ENCODE peak calls at places on chromosomes 7 and 10, in ten cellular contexts. Z is neural progenitor cell, M is cardiac muscle cell, B is colonic mucosa, J is pancreas, K is thoracic aorta, G is suprapubic skin, Y is IMR-90, S is esophagus squamous epithelium, O is body of pancreas. H is an unnamed sample.

GRCh38 chr10:6382081-6382480 is 179.3 kb downstream of the PFKFB3 start:
- DNase-seq in M (no peak), J (no peak), Y (peak; percentile 74), B (no peak), O (no peak), K (no peak), G (no peak), Z (no peak), S (no peak), H (no peak)

GRCh38 chr10:130193493-130194193 is 57.5 kb downstream of the GLRX3 start:
- DNase-seq in S (no peak), Z (no peak), B (no peak), O (no peak), K (no peak), M (no peak), J (no peak), Y (peak; percentile 7), G (no peak), H (no peak)

GRCh38 chr7:142405122-142405765 is 147.4 kb upstream of the PRSS58 start:
- DNase-seq in O (no peak), J (no peak), Z (no peak), K (no peak), Y (peak; percentile 64), G (no peak), M (no peak), S (no peak), B (no peak), H (no peak)

GRCh38 chr7:157552295-157552993 is 215.6 kb downstream of the DNAJB6 start:
- DNase-seq in O (no peak), Y (no peak), G (peak; percentile 45), K (no peak), Z (no peak), S (no peak), J (no peak), M (no peak), B (no peak), H (no peak)

GRCh38 chr10:127307338-127307737 is 110.9 kb upstream of the INSYN2A start:
- DNase-seq in S (no peak), M (no peak), K (no peak), Y (no peak), B (no peak), Z (no peak), O (no peak), J (no peak), G (no peak), H (no peak)

GRCh38 chr10:73798087-73798486 is 12.7 kb downstream of the ZSWIM8 start:
- DNase-seq in M (no peak), O (no peak), Z (no peak), B (no peak), S (no peak), Y (no peak), K (no peak), J (no peak), G (no peak), H (no peak)

GRCh38 chr10:73941300-73941699 is 30.4 kb downstream of the PLAU start:
- DNase-seq in O (no peak), B (no peak), Y (no peak), K (no peak), M (no peak), S (no peak), J (no peak), Z (no peak), G (no peak), H (no peak)

GRCh38 chr10:7117177-7117799 is 293.5 kb downstream of the SFMBT2 start:
- DNase-seq in K (no peak), B (no peak), O (no peak), S (no peak), J (no peak), Z (no peak), G (no peak), M (no peak), Y (no peak), H (no peak)

GRCh38 chr10:114151486-114151885 is 22.5 kb downstream of the CCDC186 start:
- DNase-seq in G (no peak), J (no peak), S (no peak), M (no peak), B (no peak), Y (peak; percentile 92), O (no peak), Z (no peak), K (no peak), H (no peak)

GRCh38 chr10:101879456-101880189 is 36.0 kb upstream of the KCNIP2 start:
- DNase-seq in G (no peak), B (no peak), M (no peak), S (no peak), J (no peak), Y (peak; percentile 97), O (no peak), Z (no peak), K (no peak), H (no peak)

GRCh38 chr7:139271718-139272619 is 40.9 kb downstream of the UBN2 start:
- DNase-seq in B (no peak), S (no peak), O (no peak), K (no peak), G (no peak), Y (no peak), M (no peak), Z (no peak), J (no peak), H (peak; percentile 22)

DNA sequence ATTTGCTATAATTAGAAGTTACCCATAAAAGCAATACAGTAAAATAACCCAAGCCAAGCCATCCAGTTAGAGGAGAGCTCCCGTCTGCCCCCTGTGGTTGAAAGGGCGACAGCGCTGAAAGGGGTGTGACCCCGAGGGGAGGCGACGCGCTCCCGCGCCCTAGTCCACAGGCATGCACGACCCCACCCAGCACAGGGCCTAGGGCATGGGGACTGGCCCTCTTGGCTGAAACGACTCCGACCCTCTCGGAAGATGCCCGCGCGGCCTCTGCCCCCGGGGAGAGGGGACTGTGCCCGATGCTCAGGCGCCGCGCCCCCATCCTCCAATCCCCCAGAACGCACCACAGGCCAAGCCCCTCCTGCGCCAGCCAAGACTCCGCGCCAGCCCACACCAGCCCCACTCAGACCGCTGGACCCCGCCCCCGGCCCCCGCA is 64.0 kb downstream of the CSGALNACT2 start:
- DNase-seq in J (peak; percentile 26), G (peak; percentile 64), K (no peak), B (peak; percentile 44), M (peak; percentile 51), Z (peak; percentile 75), O (peak; percentile 27), S (no peak), Y (no peak), H (no peak)
- TF ChIP-seq CTCF in J (no peak), G (peak; percentile 55), K (peak; percentile 31), B (peak; percentile 43), M (peak; percentile 77), Z (peak; percentile 71), O (no peak), S (no peak), Y (peak; percentile 47), H (peak; percentile 45)

GRCh38 chr10:99984201-99984600 is 25.5 kb downstream of the DNMBP start:
- DNase-seq in G (no peak), Z (no peak), Y (peak; percentile 68), B (no peak), K (no peak), O (no peak), S (no peak), J (no peak), M (no peak), H (no peak)

GRCh38 chr10:99982728-99983127 is 27.0 kb downstream of the DNMBP start:
- DNase-seq in B (no peak), J (no peak), O (no peak), G (no peak), Z (no peak), Y (no peak), K (no peak), M (no peak), S (no peak), H (no peak)

GRCh38 chr10:99983280-99983988 is 26.3 kb downstream of the DNMBP start:
- DNase-seq in J (no peak), Y (peak; percentile 79), O (no peak), G (peak; percentile 72), Z (no peak), B (no peak), S (no peak), M (no peak), K (no peak), H (no peak)

GRCh38 chr10:99979066-99979685 is 30.6 kb downstream of the DNMBP start:
- DNase-seq in Z (peak; percentile 51), K (no peak), J (no peak), B (no peak), G (no peak), O (no peak), M (no peak), Y (no peak), S (no peak), H (no peak)

DNA sequence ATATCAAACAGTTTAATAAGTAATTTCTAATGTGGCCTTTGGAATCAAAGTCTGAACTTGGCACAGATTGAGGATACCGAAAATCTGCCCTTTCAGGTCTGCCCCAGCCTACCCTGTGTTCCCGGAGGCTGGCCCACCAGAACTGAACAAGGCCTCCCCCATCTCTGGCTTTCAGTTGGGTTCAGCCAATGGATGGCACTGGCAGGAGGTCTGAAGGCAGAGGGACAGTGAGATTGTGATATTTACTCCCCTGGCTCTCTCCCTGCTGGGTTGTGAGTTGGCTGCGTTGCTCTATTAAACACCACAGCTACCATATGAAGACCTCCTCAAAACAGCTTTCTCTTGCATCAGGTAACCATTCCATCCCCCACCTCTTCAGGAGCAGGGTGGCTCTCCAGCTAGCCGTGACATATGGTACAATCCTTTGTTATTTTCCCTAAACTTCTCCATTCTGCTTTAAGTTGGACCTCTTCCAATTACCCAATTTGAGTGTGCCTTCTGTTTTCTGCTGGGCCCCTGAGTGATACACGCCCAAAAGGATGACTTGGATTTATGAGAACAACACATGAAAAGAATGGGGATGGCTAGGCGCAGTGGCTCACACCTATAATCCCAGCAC is 28.1 kb downstream of the DNMBP start:
- DNase-seq in Z (no peak), J (no peak), Y (no peak), M (no peak), B (no peak), G (no peak), O (peak; percentile 18), K (no peak), S (no peak), H (no peak)
- H3K4me1 ChIP-seq in Z (peaks cover 32% of the 10 kb centered on the region), J (peaks cover 11% of the 10 kb centered on the region), Y (peaks cover 22% of the 10 kb centered on the region), M (peaks cover 29% of the 10 kb centered on the region), B (peaks cover under 1% of the 10 kb centered on the region), G (peaks cover 70% of the 10 kb centered on the region), O (peaks cover 19% of the 10 kb centered on the region), K (peaks cover 8% of the 10 kb centered on the region), S (peaks cover 54% of the 10 kb centered on the region), H (peaks cover 7% of the 10 kb centered on the region)

DNA sequence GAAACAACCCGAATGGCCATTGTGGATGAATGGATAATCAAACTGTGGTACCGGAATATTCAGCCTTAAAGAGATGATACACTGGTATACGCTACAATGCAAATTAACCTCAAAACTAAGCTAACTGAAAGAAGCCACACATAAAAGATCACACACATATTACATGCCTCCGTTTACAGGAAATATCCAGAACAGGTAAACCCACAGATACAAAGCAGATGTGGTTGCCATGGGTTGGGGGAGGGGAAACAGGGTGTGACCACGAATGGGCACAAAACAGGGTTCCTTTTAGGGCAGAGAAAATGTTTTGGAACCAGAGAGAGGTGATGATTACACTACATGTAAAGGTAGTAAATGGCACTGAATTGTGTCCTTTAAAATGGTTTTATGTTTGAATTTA is 16.6 kb downstream of the ESYT2 start:
- DNase-seq in Y (no peak), G (no peak), K (no peak), Z (no peak), M (no peak), B (no peak), J (no peak), S (no peak), O (no peak), H (no peak)
- H3K27ac ChIP-seq in Y (no peak overlapping the region), G (no peak overlapping the region), K (peak overlapping the region; percentile 89), Z (no peak overlapping the region), M (no peak overlapping the region), B (no peak overlapping the region), J (no peak overlapping the region), S (peak overlapping the region; percentile 79), O (no peak overlapping the region), H (no peak overlapping the region)

GRCh38 chr7:44431091-44431608 is 59.3 kb downstream of the NUDCD3 start:
- DNase-seq in J (no peak), K (no peak), B (no peak), M (peak; percentile 36), S (no peak), Y (peak; percentile 28), O (peak; percentile 33), G (no peak), Z (peak; percentile 18), H (no peak)
- TF ChIP-seq CTCF in J (no peak), K (no peak), B (no peak), M (no peak), S (no peak), Y (peak; percentile 5), O (no peak), G (no peak), Z (peak; percentile 9), H (no peak)

H was measured in prostate gland.